ENCODE peak calls at places on chromosomes 16 and 17, in eight cellular contexts. B is fibroblast of mammary gland; K is omental fat pad; R is upper lobe of right lung; O is WTC11; D is brain microvascular endothelial cell; L is spleen; V is stimulated activated CD4-positive, alpha-beta T cell treated with anti-CD3 and anti-CD28 coated beads, Interleukin-1b, Interleukin-23, amount 100 ng/mL, for 1 hour. C is an unnamed sample.

GRCh38 chr16:89575247-89576172 is at the start of gene CPNE7:
- DNase-seq in K (no peak), D (no peak), R (no peak), V (no peak), B (no peak), O (peak), L (no peak), C (no peak)

GRCh38 chr16:49733278-49734009 is 122.5 kb downstream of the ZNF423 start:
- DNase-seq in B (no peak), K (no peak), V (no peak), R (no peak), D (no peak), O (no peak), L (no peak), C (no peak)

GRCh38 chr17:13202835-13203234 is 185.0 kb upstream of the ELAC2 start:
- DNase-seq in O (no peak), D (no peak), B (no peak), L (no peak), K (no peak), R (no peak), V (no peak), C (no peak)

GRCh38 chr17:7192271-7192937 is 13.2 kb upstream of the ASGR1 start:
- DNase-seq in L (no peak), K (no peak), R (no peak), O (no peak), V (no peak), D (no peak), B (no peak), C (no peak)

GRCh38 chr17:22505660-22506059 is 813.3 kb downstream of the KCNJ18 start:
- DNase-seq in B (no peak), O (no peak), L (no peak), V (no peak), R (no peak), D (no peak), K (no peak), C (no peak)

GRCh38 chr17:8875957-8876356 is 8.5 kb upstream of the PIK3R6 start:
- DNase-seq in L (no peak), O (no peak), V (no peak), D (peak), K (no peak), R (no peak), B (peak), C (peak)

GRCh38 chr17:74005790-74006189 is 197.7 kb upstream of the RPL38 start:
- DNase-seq in D (no peak), V (no peak), R (no peak), K (no peak), O (no peak), L (no peak), B (no peak), C (no peak)

GRCh38 chr16:14014284-14014625 is 56.9 kb upstream of the MRTFB start:
- DNase-seq in L (no peak), K (no peak), R (no peak), B (no peak), V (no peak), D (no peak), O (no peak), C (no peak)

GRCh38 chr17:67629963-67630320 is 87.8 kb upstream of the NOL11 start:
- DNase-seq in V (no peak), B (peak), K (no peak), O (no peak), D (peak), L (no peak), R (no peak), C (peak)

GRCh38 chr16:7335991-7336634 is 3.5 kb downstream of the RBFOX1 start:
- DNase-seq in V (no peak), R (no peak), L (no peak), K (no peak), O (no peak), D (no peak), B (no peak), C (no peak)

GRCh38 chr17:7097940-7098339 is 16.7 kb downstream of the ASGR2 start:
- DNase-seq in O (no peak), D (no peak), B (no peak), R (no peak), L (no peak), K (no peak), V (no peak), C (no peak)

GRCh38 chr17:57135026-57135747 is 50.1 kb downstream of the AKAP1 start:
- DNase-seq in D (no peak), O (no peak), L (no peak), V (no peak), B (no peak), R (no peak), K (no peak), C (no peak)

GRCh38 chr16:89657442-89658220 is at the start of the genes CHMP1A and SPATA33:
- DNase-seq in R (peak), D (peak), V (peak), K (peak), L (peak), O (peak), B (peak), C (peak)

GRCh38 chr17:18118633-18118975 is 10.0 kb downstream of the MYO15A start:
- DNase-seq in B (no peak), D (no peak), R (no peak), V (no peak), O (no peak), K (no peak), L (no peak), C (no peak)

GRCh38 chr16:58843675-58844074 is 109.6 kb upstream of the GOT2 start:
- DNase-seq in D (peak), B (peak), V (no peak), L (no peak), O (no peak), K (no peak), R (no peak), C (peak)

GRCh38 chr17:82065638-82066303 is at the start of gene DUS1L:
- DNase-seq in L (peak), O (peak), R (peak), K (no peak), V (peak), B (peak), D (no peak), C (peak)

GRCh38 chr16:48366165-48367093 is 18.8 kb downstream of the SIAH1 start:
- DNase-seq in B (peak), V (no peak), R (no peak), O (peak), K (no peak), L (no peak), D (peak), C (peak)